ENCODE peak calls at places on chromosomes 5 and 9, in eight cellular contexts. P is RKO; O is amygdala; B is activated gamma-delta T cell treated with anti-CD3 and anti-CD28 coated beads, Interleukin-2, amount 50 U/mL, for 16 hours; Q is gastrocnemius medialis; R is myocyte; C is GM12865; E is colonic mucosa. W is an unnamed sample.

GRCh38 chr5:91281409-91281808 is 101.7 kb downstream of the ARRDC3 start:
- DNase-seq in P (peak; percentile 70), O (no peak), B (no peak), Q (no peak), R (peak; percentile 68), C (no peak), E (no peak), W (peak; percentile 69)

GRCh38 chr9:122445155-122445749 is 32.5 kb downstream of the OR1J1 start:
- DNase-seq in P (no peak), O (no peak), B (no peak), Q (no peak), R (no peak), C (no peak), E (no peak), W (peak; percentile 96)

GRCh38 chr9:93346240-93347112 is 105.0 kb upstream of the FAM120A start:
- DNase-seq in P (no peak), O (peak; percentile 23), B (no peak), Q (no peak), R (no peak), C (no peak), E (no peak), W (no peak)

GRCh38 chr9:123002754-123003153 is 30.7 kb upstream of the GPR21 start:
- DNase-seq in P (no peak), O (no peak), B (no peak), Q (no peak), R (no peak), C (no peak), E (no peak), W (peak; percentile 10)

GRCh38 chr5:6714221-6715041 is 1.2 kb downstream of the TENT4A start:
- DNase-seq in P (peak; percentile 22), O (no peak), B (no peak), Q (no peak), R (no peak), C (no peak), E (peak; percentile 45), W (peak; percentile 33)

GRCh38 chr9:135884328-135885035 is 22.9 kb downstream of the CAMSAP1 start:
- DNase-seq in P (peak; percentile 44), O (no peak), B (no peak), Q (no peak), R (no peak), C (no peak), E (no peak), W (peak; percentile 48)

GRCh38 chr5:98772415-98773213 is 849 bp upstream of the RGMB start:
- DNase-seq in P (peak; percentile 72), O (no peak), B (peak; percentile 17), Q (peak; percentile 79), R (peak; percentile 94), C (peak; percentile 87), E (peak; percentile 91), W (peak; percentile 96)

GRCh38 chr9:127742435-127743088 is 7.5 kb upstream of the TOR2A start:
- DNase-seq in P (no peak), O (no peak), B (no peak), Q (peak; percentile 64), R (no peak), C (no peak), E (no peak), W (peak; percentile 94)

GRCh38 chr5:132421442-132421841 is 51.9 kb downstream of the SLC22A5 start:
- DNase-seq in P (no peak), O (no peak), B (no peak), Q (no peak), R (no peak), C (peak; percentile 46), E (peak; percentile 19), W (no peak)

GRCh38 chr9:106733828-106734227 is 129.1 kb upstream of the ZNF462 start:
- DNase-seq in P (no peak), O (no peak), B (no peak), Q (no peak), R (no peak), C (no peak), E (no peak), W (no peak)

GRCh38 chr5:95986937-95987520 is 25.4 kb upstream of the ELL2 start:
- DNase-seq in P (no peak), O (no peak), B (no peak), Q (no peak), R (no peak), C (no peak), E (no peak), W (no peak)

GRCh38 chr5:61493973-61494372 is 161.9 kb downstream of the ZSWIM6 start:
- DNase-seq in P (no peak), O (no peak), B (no peak), Q (no peak), R (no peak), C (peak; percentile 44), E (no peak), W (no peak)

GRCh38 chr9:95415158-95415557 is 97.6 kb upstream of the FANCC start:
- DNase-seq in P (no peak), O (no peak), B (no peak), Q (no peak), R (no peak), C (no peak), E (no peak), W (peak; percentile 60)

GRCh38 chr9:133968966-133969617 is 23.0 kb downstream of the VAV2 start:
- DNase-seq in P (no peak), O (no peak), B (no peak), Q (no peak), R (no peak), C (no peak), E (no peak), W (no peak)

GRCh38 chr5:159773062-159773924 is 143.0 kb upstream of the ADRA1B start:
- DNase-seq in P (peak; percentile 81), O (no peak), B (peak; percentile 73), Q (peak; percentile 81), R (peak; percentile 92), C (peak; percentile 58), E (peak; percentile 30), W (peak; percentile 87)

GRCh38 chr5:92380069-92380770 is 997.1 kb upstream of the ARRDC3 start:
- DNase-seq in P (no peak), O (no peak), B (no peak), Q (no peak), R (no peak), C (no peak), E (no peak), W (no peak)

GRCh38 chr9:18424132-18424531 is 49.8 kb upstream of the ADAMTSL1 start:
- DNase-seq in P (no peak), O (no peak), B (no peak), Q (no peak), R (no peak), C (no peak), E (no peak), W (no peak)

GRCh38 chr9:86098793-86099694 is at the start of gene GOLM1:
- DNase-seq in P (peak; percentile 75), O (no peak), B (no peak), Q (no peak), R (peak; percentile 71), C (peak; percentile 71), E (peak; percentile 48), W (peak; percentile 73)

GRCh38 chr5:40733842-40734563 is 21.8 kb downstream of the TTC33 start:
- DNase-seq in P (no peak), O (no peak), B (no peak), Q (no peak), R (peak; percentile 39), C (no peak), E (no peak), W (no peak)

GRCh38 chr5:111735829-111736228 is 21.2 kb downstream of the NREP start:
- DNase-seq in P (peak; percentile 54), O (no peak), B (no peak), Q (peak; percentile 79), R (peak; percentile 99), C (no peak), E (peak; percentile 41), W (peak; percentile 96)

GRCh38 chr5:16590685-16591084 is 26.1 kb downstream of the RETREG1 start:
- DNase-seq in P (no peak), O (no peak), B (no peak), Q (no peak), R (no peak), C (no peak), E (no peak), W (no peak)

GRCh38 chr5:113022661-113023060 is 46.1 kb downstream of the DCP2 start:
- DNase-seq in P (no peak), O (no peak), B (peak; percentile 3), Q (no peak), R (no peak), C (peak; percentile 51), E (no peak), W (no peak)

GRCh38 chr9:82554381-82554780 is 508.6 kb downstream of the RASEF start:
- DNase-seq in P (no peak), O (no peak), B (no peak), Q (no peak), R (no peak), C (no peak), E (no peak), W (no peak)

GRCh38 chr5:168578006-168578405 is 1.2 kb downstream of the PANK3 start:
- DNase-seq in P (peak; percentile 73), O (no peak), B (no peak), Q (no peak), R (peak; percentile 29), C (peak; percentile 11), E (no peak), W (peak; percentile 25)

GRCh38 chr9:36559036-36559695 is 13.5 kb upstream of the MELK start:
- DNase-seq in P (no peak), O (no peak), B (no peak), Q (no peak), R (no peak), C (no peak), E (no peak), W (peak; percentile 62)

GRCh38 chr5:56388229-56389065 is 155.3 kb upstream of the ANKRD55 start:
- DNase-seq in P (no peak), O (no peak), B (no peak), Q (no peak), R (no peak), C (no peak), E (no peak), W (no peak)

GRCh38 chr5:124648902-124649467 is 97.5 kb downstream of the ZNF608 start:
- DNase-seq in P (no peak), O (no peak), B (no peak), Q (no peak), R (no peak), C (no peak), E (no peak), W (no peak)

GRCh38 chr5:157252741-157253465 is 13.0 kb upstream of the CYFIP2 start:
- DNase-seq in P (no peak), O (no peak), B (peak; percentile 45), Q (no peak), R (peak; percentile 58), C (peak; percentile 87), E (no peak), W (peak; percentile 11)

GRCh38 chr9:34809504-34810186 is 99.7 kb upstream of the CCL21 start:
- DNase-seq in P (no peak), O (no peak), B (no peak), Q (no peak), R (no peak), C (no peak), E (no peak), W (peak; percentile 6)

GRCh38 chr9:6680797-6681146 is 35.2 kb upstream of the GLDC start:
- DNase-seq in P (peak; percentile 74), O (no peak), B (peak; percentile 34), Q (no peak), R (peak; percentile 75), C (peak; percentile 93), E (peak; percentile 65), W (peak; percentile 64)

GRCh38 chr9:80156725-80157124 is 585.0 kb downstream of the TLE4 start:
- DNase-seq in P (no peak), O (no peak), B (no peak), Q (no peak), R (no peak), C (peak; percentile 63), E (no peak), W (no peak)

GRCh38 chr9:127035948-127036347 is 86.5 kb downstream of the ANGPTL2 start:
- DNase-seq in P (no peak), O (no peak), B (no peak), Q (peak; percentile 61), R (peak; percentile 31), C (no peak), E (no peak), W (no peak)

GRCh38 chr5:142246263-142246662 is 78.6 kb downstream of the SPRY4 start:
- DNase-seq in P (peak; percentile 23), O (no peak), B (no peak), Q (peak; percentile 16), R (peak; percentile 57), C (no peak), E (no peak), W (peak; percentile 76)

GRCh38 chr9:124790301-124790700 is 13.4 kb downstream of the OLFML2A start:
- DNase-seq in P (no peak), O (no peak), B (no peak), Q (no peak), R (no peak), C (no peak), E (no peak), W (no peak)

W was measured in EL.